ENCODE peak calls at places on chromosomes 12 and 14, in nine cellular contexts. Q is CD8-positive, alpha-beta T cell; N is stomach; U is AG09309; S is mucosa of descending colon; D is fibroblast of mammary gland; Y is left ventricle myocardium inferior; H is BJ; E is endodermal cell. P is an unnamed sample.

GRCh38 chr12:65656904-65657351 is 167.4 kb upstream of the HMGA2 start:
- DNase-seq in N (no peak), Q (no peak), D (peak), Y (no peak), S (no peak), H (peak), E (no peak), U (peak), P (peak)

GRCh38 chr14:100871234-100872186 is 32.0 kb downstream of the RTL1 start:
- DNase-seq in E (no peak), H (no peak), Y (peak), S (no peak), N (no peak), Q (no peak), U (no peak), D (peak), P (peak)

GRCh38 chr14:35366048-35366428 is 38.5 kb downstream of the NFKBIA start:
- DNase-seq in Q (no peak), E (no peak), D (peak), H (no peak), S (peak), U (no peak), Y (no peak), N (no peak), P (peak)

GRCh38 chr12:68980476-68981212 is 47.7 kb upstream of the CPM start:
- DNase-seq in U (no peak), S (no peak), H (no peak), D (no peak), Q (no peak), N (peak), Y (no peak), E (no peak), P (no peak)

GRCh38 chr14:24895622-24896021 is 154.3 kb downstream of the STXBP6 start:
- DNase-seq in Y (no peak), E (no peak), U (no peak), Q (no peak), H (no peak), S (no peak), D (no peak), N (no peak), P (no peak)

GRCh38 chr12:66453111-66453510 is 150.8 kb downstream of the HELB start:
- DNase-seq in U (no peak), N (no peak), S (no peak), E (no peak), Y (no peak), H (no peak), D (no peak), Q (no peak), P (no peak)

GRCh38 chr12:92827836-92828431 is 101.2 kb downstream of the EEA1 start:
- DNase-seq in E (peak), H (no peak), S (no peak), N (no peak), D (peak), Q (peak), Y (no peak), U (no peak), P (peak)

GRCh38 chr12:93972411-93973208 is 175.8 kb upstream of the PLXNC1 start:
- DNase-seq in Q (no peak), Y (no peak), U (peak), D (peak), S (no peak), N (no peak), H (no peak), E (no peak), P (peak)

GRCh38 chr12:17976202-17976601 is 113.8 kb downstream of the RERGL start:
- DNase-seq in N (no peak), D (no peak), Q (no peak), H (no peak), E (peak), U (no peak), S (no peak), Y (no peak), P (no peak)

GRCh38 chr14:89466939-89467338 is 49.9 kb upstream of the FOXN3 start:
- DNase-seq in H (no peak), S (no peak), U (no peak), N (no peak), D (no peak), Q (no peak), E (peak), Y (peak), P (no peak)

GRCh38 chr12:28899951-28900350 is 249.1 kb upstream of the FAR2 start:
- DNase-seq in S (no peak), U (peak), Y (no peak), D (peak), Q (no peak), N (no peak), H (peak), E (no peak), P (peak)

GRCh38 chr14:106686533-106686932 is 1160.2 kb downstream of the TMEM121 start:
- DNase-seq in U (no peak), E (no peak), H (no peak), Y (no peak), N (no peak), Q (no peak), D (no peak), S (no peak), P (no peak)

GRCh38 chr12:132066345-132066685 is 77.8 kb downstream of the DDX51 start:
- DNase-seq in D (no peak), U (no peak), E (no peak), S (no peak), H (no peak), N (no peak), Q (no peak), Y (no peak), P (no peak)

GRCh38 chr12:108340037-108340436 is 926 bp upstream of the CMKLR1 start:
- DNase-seq in N (no peak), U (no peak), E (no peak), S (no peak), D (no peak), Y (no peak), Q (no peak), H (no peak), P (no peak)

GRCh38 chr12:105957058-105957457 is 181.7 kb downstream of the NUAK1 start:
- DNase-seq in Q (no peak), S (no peak), U (no peak), D (no peak), E (no peak), H (no peak), N (no peak), Y (no peak), P (no peak)

GRCh38 chr12:12240671-12241345 is 26.0 kb downstream of the LRP6 start:
- DNase-seq in U (no peak), S (no peak), H (no peak), E (no peak), Q (no peak), D (peak), N (no peak), Y (no peak), P (peak)

DNA sequence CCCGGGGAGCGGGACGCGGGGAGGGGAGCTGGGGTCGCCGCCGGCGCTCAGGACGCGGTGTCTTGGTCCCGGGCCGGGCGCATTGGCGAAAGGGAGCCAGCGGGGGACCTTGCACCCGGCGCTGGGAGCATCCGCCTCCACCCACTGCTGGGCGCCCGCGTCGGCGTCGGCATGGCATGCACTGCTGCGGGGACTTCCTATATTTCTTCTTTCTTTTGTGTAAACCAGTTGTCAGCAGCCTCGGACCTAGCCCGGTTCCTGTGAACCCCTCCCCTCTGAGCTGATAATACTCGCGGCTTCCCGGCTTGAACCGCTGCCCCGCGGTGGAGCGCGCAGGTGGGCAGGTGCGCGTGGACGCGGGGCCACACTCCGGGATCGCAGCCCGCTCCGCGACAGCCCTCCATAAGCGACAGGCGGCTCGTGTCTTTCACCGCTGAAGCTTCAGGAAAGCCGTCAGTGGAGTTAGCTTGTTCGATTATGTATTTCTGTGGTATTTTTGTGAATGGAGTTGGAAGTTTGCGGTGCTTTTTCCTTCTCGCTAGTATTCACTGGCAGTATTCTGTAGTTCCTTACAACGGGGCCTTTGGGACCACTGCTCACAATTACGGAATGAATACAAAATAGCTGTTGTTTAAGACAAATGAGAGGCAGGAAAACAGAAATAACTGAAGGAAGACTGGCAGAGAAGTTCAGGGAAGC is 824 bp downstream of the BMAL2 start:
- DNase-seq in E (peak), D (no peak), Y (peak), S (peak), H (no peak), Q (peak), U (no peak), N (peak), P (peak)
- TF ChIP-seq CTCF in E (no peak), D (no peak), Y (no peak), S (no peak), H (no peak), Q (no peak), U (no peak), N (no peak), P (no peak)

DNA sequence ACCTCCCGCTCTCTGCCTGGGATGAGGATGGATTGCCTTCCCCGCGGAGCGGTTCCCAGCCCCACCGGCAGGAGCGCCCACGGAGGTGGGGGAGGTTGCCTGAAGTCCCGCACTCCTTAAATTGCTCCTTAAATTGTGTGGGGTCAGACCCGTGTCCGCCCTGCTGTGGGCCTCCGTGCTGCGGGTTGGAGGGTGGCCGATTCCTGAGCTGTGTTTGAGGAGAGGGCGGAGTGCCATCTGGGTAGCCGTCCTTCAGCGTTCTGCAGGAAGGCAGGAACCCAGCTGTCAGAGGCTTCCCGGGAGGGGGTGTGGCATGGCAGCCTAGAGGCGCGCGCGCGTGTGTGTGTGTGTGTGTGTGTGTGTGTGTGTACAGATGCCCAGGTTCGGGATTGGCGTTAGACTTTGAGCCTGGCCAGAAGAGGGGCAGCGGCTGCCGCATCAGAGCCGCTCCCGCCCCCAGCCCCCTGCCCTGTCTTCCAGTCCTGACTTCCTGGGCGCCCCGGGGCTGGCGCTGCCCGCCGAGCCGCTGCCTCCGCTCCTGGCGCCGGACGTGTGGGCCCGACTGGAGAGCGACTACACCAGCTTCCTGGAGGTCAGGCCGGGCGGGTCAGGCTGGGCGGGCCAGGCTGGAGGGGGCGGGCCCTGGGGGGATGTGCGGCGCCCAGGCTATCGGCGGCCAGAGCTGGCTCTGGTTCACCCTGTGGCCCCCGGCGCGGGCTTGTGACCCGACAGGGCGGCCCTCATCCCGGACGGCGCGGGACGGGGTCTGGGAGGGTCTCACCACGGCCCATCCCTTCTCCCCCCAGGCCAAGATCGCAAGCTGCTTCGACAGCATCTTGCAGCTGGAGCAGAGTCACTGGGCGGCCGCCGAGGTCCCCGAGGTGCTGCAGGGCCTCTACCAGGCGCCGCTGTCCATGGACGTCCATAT is 9.2 kb downstream of the EXOC3L4 start:
- DNase-seq in S (peak), Q (no peak), E (peak), N (peak), Y (peak), U (no peak), D (peak), H (no peak), P (peak)
- H3K4me3 ChIP-seq in S (no peak), Q (no peak), E (no peak), N (peak), Y (peak), U (no peak), D (no peak), H (peak), P (peak)

GRCh38 chr12:49060237-49061156 is at the start of gene KMT2D:
- DNase-seq in D (peak), Q (peak), N (peak), S (peak), H (peak), Y (peak), E (peak), U (peak), P (peak)
- TF ChIP-seq CTCF in D (peak), Q (no peak), N (no peak), S (no peak), H (peak), Y (peak), E (peak), U (peak), P (peak)

DNA sequence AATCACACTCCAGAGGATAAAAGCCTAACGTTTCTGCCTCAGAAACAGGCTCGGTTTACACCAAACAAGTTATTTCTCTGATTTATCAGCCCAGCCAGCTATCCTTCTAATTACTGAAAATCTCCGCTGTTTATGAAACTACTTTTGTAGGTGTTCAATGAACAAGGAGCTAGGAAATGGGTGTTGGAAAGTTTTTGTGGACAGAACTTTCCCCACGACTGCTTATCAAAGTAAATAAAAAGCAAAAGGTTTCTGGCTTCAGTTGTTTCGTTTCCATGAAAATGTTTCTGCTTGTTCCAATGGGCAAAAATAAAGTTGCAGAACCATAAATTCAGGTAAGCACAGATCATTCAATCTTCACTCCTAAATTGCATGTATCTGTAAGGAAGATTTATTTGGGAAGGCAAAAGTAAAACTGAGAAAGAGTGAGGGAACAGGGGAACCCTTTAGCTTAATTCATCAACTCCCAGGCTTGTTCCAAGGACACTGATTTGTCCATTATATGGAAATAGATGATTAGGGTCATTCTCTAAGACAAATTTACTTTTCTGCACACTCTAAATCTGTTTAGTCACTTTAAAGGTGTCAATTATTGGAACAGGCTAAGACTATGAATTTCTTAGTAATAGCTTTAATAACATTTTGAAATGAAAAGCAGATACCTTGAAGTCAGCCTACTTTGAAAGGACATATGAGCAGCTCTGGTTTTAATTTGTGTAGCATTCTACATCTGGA is 175.9 kb upstream of the CDKN3 start:
- DNase-seq in D (no peak), Y (no peak), U (no peak), E (no peak), H (no peak), Q (no peak), S (no peak), N (no peak), P (no peak)
- H3K4me3 ChIP-seq in D (peak), Y (peak), U (no peak), E (peak), H (no peak), Q (no peak), S (no peak), N (peak), P (no peak)